ENCODE peak calls at places on chromosomes 7 and 10, in seven cellular contexts. One of them, this sample, is unnamed.
A peak's percentile ranks its signal among the peaks of the same experiment; 100 is the strongest.

GRCh38 chr7:54987772-54988171 is 31.0 kb upstream of the EGFR start:
- DNase-seq in foreskin fibroblast: no peak
- DNase-seq in PC-9: peak; percentile 65
- DNase-seq in suprapubic skin: no peak
- DNase-seq in esophagus squamous epithelium: no peak
- DNase-seq in spleen: no peak
- DNase-seq in astrocyte of the spinal cord: no peak
- DNase-seq in this sample: no peak

GRCh38 chr7:24501452-24502134 is 71.7 kb upstream of the PALS2 start:
- DNase-seq in foreskin fibroblast: no peak
- DNase-seq in PC-9: no peak
- DNase-seq in suprapubic skin: no peak
- DNase-seq in esophagus squamous epithelium: no peak
- DNase-seq in spleen: no peak
- DNase-seq in astrocyte of the spinal cord: no peak
- DNase-seq in this sample: no peak

GRCh38 chr10:13775786-13776780 is 189.3 kb downstream of the PRPF18 start:
- DNase-seq in foreskin fibroblast: peak; percentile 85
- DNase-seq in PC-9: peak; percentile 54
- DNase-seq in suprapubic skin: no peak
- DNase-seq in esophagus squamous epithelium: no peak
- DNase-seq in spleen: no peak
- DNase-seq in astrocyte of the spinal cord: peak; percentile 81
- DNase-seq in this sample: no peak

GRCh38 chr7:112777406-112777805 is 12.8 kb downstream of the TMEM168 start:
- DNase-seq in foreskin fibroblast: no peak
- DNase-seq in PC-9: no peak
- DNase-seq in suprapubic skin: no peak
- DNase-seq in esophagus squamous epithelium: no peak
- DNase-seq in spleen: no peak
- DNase-seq in astrocyte of the spinal cord: no peak
- DNase-seq in this sample: no peak

GRCh38 chr7:5296627-5297226 is 14.0 kb downstream of the SLC29A4 start:
- DNase-seq in foreskin fibroblast: no peak
- DNase-seq in PC-9: no peak
- DNase-seq in suprapubic skin: no peak
- DNase-seq in esophagus squamous epithelium: no peak
- DNase-seq in spleen: peak; percentile 83
- DNase-seq in astrocyte of the spinal cord: no peak
- DNase-seq in this sample: peak; percentile 73

GRCh38 chr10:112435013-112435619 is 11.6 kb downstream of the ZDHHC6 start:
- DNase-seq in foreskin fibroblast: peak; percentile 38
- DNase-seq in PC-9: peak; percentile 38
- DNase-seq in suprapubic skin: no peak
- DNase-seq in esophagus squamous epithelium: no peak
- DNase-seq in spleen: no peak
- DNase-seq in astrocyte of the spinal cord: peak; percentile 56
- DNase-seq in this sample: no peak

GRCh38 chr10:51691135-51691534 is 8.3 kb downstream of the CSTF2T start:
- DNase-seq in foreskin fibroblast: no peak
- DNase-seq in PC-9: peak; percentile 56
- DNase-seq in suprapubic skin: no peak
- DNase-seq in esophagus squamous epithelium: no peak
- DNase-seq in spleen: no peak
- DNase-seq in astrocyte of the spinal cord: no peak
- DNase-seq in this sample: no peak

GRCh38 chr10:46077141-46077554 is 31.1 kb upstream of the MSMB start:
- DNase-seq in foreskin fibroblast: no peak
- DNase-seq in PC-9: no peak
- DNase-seq in suprapubic skin: no peak
- DNase-seq in esophagus squamous epithelium: no peak
- DNase-seq in spleen: no peak
- DNase-seq in astrocyte of the spinal cord: no peak
- DNase-seq in this sample: no peak

GRCh38 chr7:37577901-37578300 is 105.7 kb upstream of the GPR141 start:
- DNase-seq in foreskin fibroblast: no peak
- DNase-seq in PC-9: no peak
- DNase-seq in suprapubic skin: no peak
- DNase-seq in esophagus squamous epithelium: no peak
- DNase-seq in spleen: no peak
- DNase-seq in astrocyte of the spinal cord: no peak
- DNase-seq in this sample: no peak

GRCh38 chr7:44326261-44327125 is 1.1 kb upstream of the CAMK2B start:
- DNase-seq in foreskin fibroblast: no peak
- DNase-seq in PC-9: no peak
- DNase-seq in suprapubic skin: no peak
- DNase-seq in esophagus squamous epithelium: no peak
- DNase-seq in spleen: no peak
- DNase-seq in astrocyte of the spinal cord: no peak
- DNase-seq in this sample: no peak

GRCh38 chr10:111018021-111018420 is 58.8 kb upstream of the ADRA2A start:
- DNase-seq in foreskin fibroblast: peak; percentile 4
- DNase-seq in PC-9: no peak
- DNase-seq in suprapubic skin: no peak
- DNase-seq in esophagus squamous epithelium: no peak
- DNase-seq in spleen: no peak
- DNase-seq in astrocyte of the spinal cord: no peak
- DNase-seq in this sample: no peak

GRCh38 chr7:116354171-116354545 is 143.8 kb downstream of the TES start:
- DNase-seq in foreskin fibroblast: peak; percentile 54
- DNase-seq in PC-9: no peak
- DNase-seq in suprapubic skin: no peak
- DNase-seq in esophagus squamous epithelium: no peak
- DNase-seq in spleen: no peak
- DNase-seq in astrocyte of the spinal cord: peak; percentile 82
- DNase-seq in this sample: no peak

GRCh38 chr10:12509794-12510100 is 160.4 kb downstream of the CAMK1D start:
- DNase-seq in foreskin fibroblast: no peak
- DNase-seq in PC-9: no peak
- DNase-seq in suprapubic skin: peak; percentile 28
- DNase-seq in esophagus squamous epithelium: no peak
- DNase-seq in spleen: no peak
- DNase-seq in astrocyte of the spinal cord: no peak
- DNase-seq in this sample: no peak

GRCh38 chr10:70109064-70109729 is 23.4 kb downstream of the AIFM2 start:
- DNase-seq in foreskin fibroblast: peak; percentile 17
- DNase-seq in PC-9: no peak
- DNase-seq in suprapubic skin: no peak
- DNase-seq in esophagus squamous epithelium: no peak
- DNase-seq in spleen: peak; percentile 42
- DNase-seq in astrocyte of the spinal cord: no peak
- DNase-seq in this sample: no peak

GRCh38 chr7:80273327-80273726 is 138.7 kb downstream of the GNAI1 start:
- DNase-seq in foreskin fibroblast: peak; percentile 63
- DNase-seq in PC-9: no peak
- DNase-seq in suprapubic skin: no peak
- DNase-seq in esophagus squamous epithelium: no peak
- DNase-seq in spleen: no peak
- DNase-seq in astrocyte of the spinal cord: peak; percentile 41
- DNase-seq in this sample: no peak

GRCh38 chr7:119572132-119572531 is 700.8 kb upstream of the KCND2 start:
- DNase-seq in foreskin fibroblast: no peak
- DNase-seq in PC-9: no peak
- DNase-seq in suprapubic skin: no peak
- DNase-seq in esophagus squamous epithelium: no peak
- DNase-seq in spleen: no peak
- DNase-seq in astrocyte of the spinal cord: no peak
- DNase-seq in this sample: no peak

GRCh38 chr10:88833722-88834121 is 17.9 kb downstream of the ANKRD22 start:
- DNase-seq in foreskin fibroblast: no peak
- DNase-seq in PC-9: no peak
- DNase-seq in suprapubic skin: no peak
- DNase-seq in esophagus squamous epithelium: no peak
- DNase-seq in spleen: no peak
- DNase-seq in astrocyte of the spinal cord: no peak
- DNase-seq in this sample: no peak

GRCh38 chr10:59271160-59271559 is 91.2 kb downstream of the FAM13C start:
- DNase-seq in foreskin fibroblast: no peak
- DNase-seq in PC-9: no peak
- DNase-seq in suprapubic skin: no peak
- DNase-seq in esophagus squamous epithelium: no peak
- DNase-seq in spleen: no peak
- DNase-seq in astrocyte of the spinal cord: no peak
- DNase-seq in this sample: no peak

GRCh38 chr7:141328290-141328689 is 222.9 kb upstream of the AGK start:
- DNase-seq in foreskin fibroblast: no peak
- DNase-seq in PC-9: no peak
- DNase-seq in suprapubic skin: no peak
- DNase-seq in esophagus squamous epithelium: no peak
- DNase-seq in spleen: no peak
- DNase-seq in astrocyte of the spinal cord: no peak
- DNase-seq in this sample: no peak

GRCh38 chr10:96043157-96043894 is at the start of gene CCNJ:
- DNase-seq in foreskin fibroblast: peak; percentile 96
- DNase-seq in PC-9: peak; percentile 64
- DNase-seq in suprapubic skin: peak; percentile 88
- DNase-seq in esophagus squamous epithelium: peak; percentile 20
- DNase-seq in spleen: peak; percentile 94
- DNase-seq in astrocyte of the spinal cord: peak; percentile 91
- DNase-seq in this sample: peak; percentile 89

GRCh38 chr10:49177391-49178355 is 10.5 kb downstream of the TMEM273 start:
- DNase-seq in foreskin fibroblast: peak; percentile 86
- DNase-seq in PC-9: peak; percentile 78
- DNase-seq in suprapubic skin: peak; percentile 72
- DNase-seq in esophagus squamous epithelium: no peak
- DNase-seq in spleen: no peak
- DNase-seq in astrocyte of the spinal cord: peak; percentile 86
- DNase-seq in this sample: no peak

DNA sequence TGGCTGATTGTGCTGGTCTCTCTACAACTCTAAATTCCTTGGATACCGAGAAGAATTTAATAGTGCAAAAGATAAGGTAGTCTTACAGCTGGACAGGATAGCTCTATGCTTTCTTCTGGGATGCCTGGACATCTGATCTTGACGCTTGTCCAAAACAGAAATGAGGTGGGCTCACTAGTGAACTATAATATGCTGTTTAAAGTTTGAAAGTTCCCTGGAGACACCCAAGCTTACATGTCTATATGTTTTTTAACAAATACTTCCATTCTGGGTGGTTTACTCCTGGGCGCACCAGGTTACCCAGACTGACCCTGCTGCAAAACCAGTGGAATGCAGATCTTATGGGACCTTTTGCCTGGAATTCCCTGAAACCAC is 702.1 kb upstream of the COBL start:
- DNase-seq in foreskin fibroblast: no peak
- DNase-seq in PC-9: no peak
- DNase-seq in suprapubic skin: no peak
- DNase-seq in esophagus squamous epithelium: no peak
- DNase-seq in spleen: no peak
- DNase-seq in astrocyte of the spinal cord: no peak
- DNase-seq in this sample: no peak
- TF ChIP-seq CTCF in foreskin fibroblast: no peak
- TF ChIP-seq CTCF in PC-9: peak; percentile 53
- TF ChIP-seq CTCF in suprapubic skin: no peak
- TF ChIP-seq CTCF in esophagus squamous epithelium: no peak
- TF ChIP-seq CTCF in spleen: no peak
- TF ChIP-seq CTCF in astrocyte of the spinal cord: no peak
- TF ChIP-seq CTCF in this sample: no peak

GRCh38 chr7:117401293-117402002 is 25.8 kb downstream of the ASZ1 start:
- DNase-seq in foreskin fibroblast: no peak
- DNase-seq in PC-9: no peak
- DNase-seq in suprapubic skin: no peak
- DNase-seq in esophagus squamous epithelium: no peak
- DNase-seq in spleen: no peak
- DNase-seq in astrocyte of the spinal cord: no peak
- DNase-seq in this sample: no peak

GRCh38 chr7:117403737-117404136 is 23.6 kb downstream of the ASZ1 start:
- DNase-seq in foreskin fibroblast: no peak
- DNase-seq in PC-9: no peak
- DNase-seq in suprapubic skin: no peak
- DNase-seq in esophagus squamous epithelium: no peak
- DNase-seq in spleen: no peak
- DNase-seq in astrocyte of the spinal cord: no peak
- DNase-seq in this sample: no peak

GRCh38 chr7:117402109-117402508 is 25.2 kb downstream of the ASZ1 start:
- DNase-seq in foreskin fibroblast: peak; percentile 3
- DNase-seq in PC-9: no peak
- DNase-seq in suprapubic skin: no peak
- DNase-seq in esophagus squamous epithelium: no peak
- DNase-seq in spleen: no peak
- DNase-seq in astrocyte of the spinal cord: no peak
- DNase-seq in this sample: no peak

GRCh38 chr7:117395743-117396142 is 31.6 kb downstream of the ASZ1 start:
- DNase-seq in foreskin fibroblast: no peak
- DNase-seq in PC-9: no peak
- DNase-seq in suprapubic skin: no peak
- DNase-seq in esophagus squamous epithelium: no peak
- DNase-seq in spleen: no peak
- DNase-seq in astrocyte of the spinal cord: no peak
- DNase-seq in this sample: no peak

GRCh38 chr7:117399820-117400422 is 27.4 kb downstream of the ASZ1 start:
- DNase-seq in foreskin fibroblast: peak; percentile 3
- DNase-seq in PC-9: no peak
- DNase-seq in suprapubic skin: no peak
- DNase-seq in esophagus squamous epithelium: no peak
- DNase-seq in spleen: no peak
- DNase-seq in astrocyte of the spinal cord: no peak
- DNase-seq in this sample: no peak
- TF ChIP-seq CTCF in foreskin fibroblast: peak; percentile 23
- TF ChIP-seq CTCF in PC-9: peak; percentile 70
- TF ChIP-seq CTCF in suprapubic skin: no peak
- TF ChIP-seq CTCF in esophagus squamous epithelium: no peak
- TF ChIP-seq CTCF in spleen: no peak
- TF ChIP-seq CTCF in astrocyte of the spinal cord: peak; percentile 39
- TF ChIP-seq CTCF in this sample: peak; percentile 66

GRCh38 chr7:102170417-102170970 is 116.2 kb upstream of the SH2B2 start:
- DNase-seq in foreskin fibroblast: no peak
- DNase-seq in PC-9: no peak
- DNase-seq in suprapubic skin: no peak
- DNase-seq in esophagus squamous epithelium: no peak
- DNase-seq in spleen: no peak
- DNase-seq in astrocyte of the spinal cord: peak; percentile 42
- DNase-seq in this sample: no peak
- TF ChIP-seq CTCF in foreskin fibroblast: no peak
- TF ChIP-seq CTCF in PC-9: no peak
- TF ChIP-seq CTCF in suprapubic skin: no peak
- TF ChIP-seq CTCF in esophagus squamous epithelium: no peak
- TF ChIP-seq CTCF in spleen: no peak
- TF ChIP-seq CTCF in astrocyte of the spinal cord: no peak
- TF ChIP-seq CTCF in this sample: no peak

GRCh38 chr10:87819274-87819585 is 1.2 kb upstream of the ATAD1 start:
- DNase-seq in foreskin fibroblast: no peak
- DNase-seq in PC-9: no peak
- DNase-seq in suprapubic skin: no peak
- DNase-seq in esophagus squamous epithelium: no peak
- DNase-seq in spleen: no peak
- DNase-seq in astrocyte of the spinal cord: no peak
- DNase-seq in this sample: no peak

GRCh38 chr10:87817291-87817872 is 644 bp downstream of the ATAD1 start:
- DNase-seq in foreskin fibroblast: peak; percentile 8
- DNase-seq in PC-9: no peak
- DNase-seq in suprapubic skin: no peak
- DNase-seq in esophagus squamous epithelium: no peak
- DNase-seq in spleen: no peak
- DNase-seq in astrocyte of the spinal cord: peak; percentile 7
- DNase-seq in this sample: no peak

GRCh38 chr10:87816842-87817178 is 1.2 kb downstream of the ATAD1 start:
- DNase-seq in foreskin fibroblast: no peak
- DNase-seq in PC-9: no peak
- DNase-seq in suprapubic skin: no peak
- DNase-seq in esophagus squamous epithelium: no peak
- DNase-seq in spleen: no peak
- DNase-seq in astrocyte of the spinal cord: no peak
- DNase-seq in this sample: no peak

GRCh38 chr10:87817873-87818504 is at the start of gene ATAD1:
- DNase-seq in foreskin fibroblast: peak; percentile 94
- DNase-seq in PC-9: peak; percentile 73
- DNase-seq in suprapubic skin: peak; percentile 87
- DNase-seq in esophagus squamous epithelium: peak; percentile 36
- DNase-seq in spleen: peak; percentile 96
- DNase-seq in astrocyte of the spinal cord: peak; percentile 83
- DNase-seq in this sample: peak; percentile 88

GRCh38 chr10:87818505-87819273 is 663 bp upstream of the ATAD1 start:
- DNase-seq in foreskin fibroblast: peak; percentile 44
- DNase-seq in PC-9: peak; percentile 46
- DNase-seq in suprapubic skin: peak; percentile 68
- DNase-seq in esophagus squamous epithelium: no peak
- DNase-seq in spleen: peak; percentile 73
- DNase-seq in astrocyte of the spinal cord: peak; percentile 29
- DNase-seq in this sample: no peak
- TF ChIP-seq CTCF in foreskin fibroblast: no peak
- TF ChIP-seq CTCF in PC-9: no peak
- TF ChIP-seq CTCF in suprapubic skin: no peak
- TF ChIP-seq CTCF in esophagus squamous epithelium: no peak
- TF ChIP-seq CTCF in spleen: no peak
- TF ChIP-seq CTCF in astrocyte of the spinal cord: no peak
- TF ChIP-seq CTCF in this sample: no peak